ENCODE peak calls at places on chromosomes 6 and 20, in seven cellular contexts. J, K, M, X, R, Z and C are unnamed samples.

GRCh38 chr20:35059110-35059509 is 33.5 kb downstream of the TRPC4AP start:
- DNase-seq in J (no peak), K (no peak), M (no peak), X (no peak), R (no peak), Z (no peak), C (no peak)

GRCh38 chr6:21731411-21732031 is 138.0 kb downstream of the SOX4 start:
- DNase-seq in J (no peak), K (no peak), M (peak), X (peak), R (no peak), Z (no peak), C (peak)

GRCh38 chr6:126625019-126625418 is 285.1 kb downstream of the CENPW start:
- DNase-seq in J (peak), K (no peak), M (peak), X (peak), R (peak), Z (no peak), C (peak)

GRCh38 chr6:54718541-54719023 is 128.0 kb upstream of the FAM83B start:
- DNase-seq in J (no peak), K (no peak), M (no peak), X (no peak), R (no peak), Z (no peak), C (no peak)

GRCh38 chr6:116450185-116450710 is 10.9 kb upstream of the CALHM6 start:
- DNase-seq in J (no peak), K (no peak), M (no peak), X (no peak), R (no peak), Z (no peak), C (no peak)

GRCh38 chr20:51258582-51259175 is 235.8 kb upstream of the KCNG1 start:
- DNase-seq in J (peak), K (no peak), M (peak), X (peak), R (peak), Z (no peak), C (peak)

GRCh38 chr20:35792740-35793139 is 20.9 kb downstream of the PHF20 start:
- DNase-seq in J (no peak), K (no peak), M (no peak), X (no peak), R (no peak), Z (no peak), C (peak)

GRCh38 chr6:117951783-117952182 is 44.7 kb downstream of the SLC35F1 start:
- DNase-seq in J (peak), K (peak), M (no peak), X (peak), R (no peak), Z (peak), C (no peak)

GRCh38 chr20:15760217-15760567 is 813.1 kb downstream of the KIF16B start:
- DNase-seq in J (no peak), K (no peak), M (no peak), X (no peak), R (no peak), Z (no peak), C (no peak)

DNA sequence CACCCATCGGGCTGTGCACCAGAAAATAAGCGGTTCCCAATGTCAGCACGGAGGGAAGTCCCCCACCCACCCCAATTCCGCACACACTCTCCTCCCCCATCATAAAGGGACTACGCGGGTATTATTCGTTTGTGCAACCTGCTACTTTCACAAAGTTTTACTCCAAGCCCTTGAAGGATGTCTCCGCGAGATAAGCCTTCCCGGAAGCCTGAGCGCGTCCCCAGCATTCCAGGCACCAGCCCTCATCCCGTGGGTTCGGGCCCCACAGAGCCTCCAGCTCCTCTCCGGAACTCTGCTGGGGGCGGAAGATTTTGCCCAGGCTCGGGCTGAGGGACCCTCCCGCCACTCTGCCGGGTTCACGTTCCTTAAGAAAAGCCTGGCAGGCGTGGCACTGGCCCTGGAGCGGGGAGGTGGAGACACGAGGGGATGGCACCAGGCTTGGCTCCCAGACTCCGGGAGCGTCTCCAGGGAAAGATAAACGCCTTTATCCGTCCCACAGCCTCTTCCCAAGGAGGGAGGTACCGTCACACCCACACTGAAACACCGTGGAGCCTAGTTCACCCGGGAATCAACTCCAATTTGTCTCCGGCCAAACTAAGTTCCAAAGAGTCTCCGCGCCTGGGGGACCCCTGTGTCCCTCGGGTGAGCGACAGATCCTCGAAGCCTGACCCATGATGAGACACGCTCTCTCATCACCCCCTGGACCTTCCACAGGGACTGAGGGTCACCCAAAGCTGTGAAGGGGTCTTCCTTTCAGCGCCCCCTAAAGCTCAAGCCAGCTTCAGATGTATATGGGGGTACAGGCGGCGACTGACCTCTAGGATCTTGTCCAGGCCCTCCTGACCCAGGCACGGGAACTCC is 934 bp downstream of the KCNK5 start:
- DNase-seq in J (no peak), K (no peak), M (no peak), X (no peak), R (no peak), Z (no peak), C (peak)
- H3K9ac ChIP-seq in J (peak), K (peak), M (no peak), X (peak), R (peak), Z (peak), C (no peak)

GRCh38 chr6:156752666-156753301 is 24.4 kb upstream of the ARID1B start:
- DNase-seq in J (no peak), K (no peak), M (no peak), X (peak), R (no peak), Z (peak), C (no peak)

GRCh38 chr6:156747715-156748114 is 29.5 kb upstream of the ARID1B start:
- DNase-seq in J (no peak), K (no peak), M (no peak), X (no peak), R (no peak), Z (no peak), C (no peak)

GRCh38 chr6:156748504-156748903 is 28.7 kb upstream of the ARID1B start:
- DNase-seq in J (no peak), K (no peak), M (no peak), X (no peak), R (no peak), Z (no peak), C (no peak)
- H3K18ac ChIP-seq in J (no peak), K (no peak), M (no peak), X (no peak), R (no peak), Z (no peak), C (no peak)

DNA sequence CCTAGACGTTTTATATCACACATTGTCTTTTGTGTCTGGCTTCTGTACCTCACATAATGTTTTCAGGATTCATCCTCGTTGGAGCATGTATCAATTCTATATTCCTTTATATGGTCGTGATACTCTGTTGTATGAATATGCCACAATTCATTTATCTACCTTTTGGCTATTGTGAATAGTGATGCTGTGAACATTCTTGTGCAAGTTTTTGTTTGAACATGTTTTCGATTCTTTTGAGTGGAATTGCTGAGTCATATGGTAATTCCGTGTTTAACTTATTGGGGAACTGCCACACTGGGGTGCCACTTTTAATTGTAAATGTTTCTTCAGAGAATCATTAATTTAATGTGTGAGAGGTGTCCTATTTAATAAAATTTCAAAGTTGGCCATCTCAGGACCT is 101.2 kb downstream of the SLC35B3 start:
- DNase-seq in J (no peak), K (no peak), M (no peak), X (no peak), R (no peak), Z (no peak), C (no peak)
- H3K4ac ChIP-seq in J (no peak), K (no peak), M (no peak), X (no peak), R (no peak), Z (no peak), C (no peak)

DNA sequence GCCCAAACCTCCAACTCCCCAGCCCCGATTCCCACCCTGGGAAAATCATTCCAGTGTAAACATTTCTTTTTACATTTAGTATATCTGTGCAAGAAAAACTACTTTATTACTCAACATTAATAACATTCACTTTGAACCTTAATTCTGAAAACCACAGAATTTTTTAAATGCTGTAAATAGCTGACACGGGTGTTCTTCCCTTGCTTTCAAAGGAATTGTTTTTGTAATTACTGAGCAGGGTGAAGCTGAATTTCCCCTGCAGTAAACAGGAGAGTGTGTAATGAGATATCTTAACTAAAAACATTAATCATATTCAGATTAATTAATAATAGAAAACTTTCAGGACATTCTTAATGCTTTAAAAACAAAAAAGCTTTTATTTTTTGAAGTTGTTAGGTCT is 99.3 kb upstream of the CITED2 start:
- DNase-seq in J (no peak), K (no peak), M (no peak), X (no peak), R (no peak), Z (no peak), C (no peak)
- H3K9ac ChIP-seq in J (no peak), K (no peak), M (no peak), X (no peak), R (peak), Z (no peak), C (no peak)

GRCh38 chr6:67908377-67908776 is 726.7 kb upstream of the ADGRB3 start:
- DNase-seq in J (no peak), K (no peak), M (no peak), X (no peak), R (no peak), Z (no peak), C (no peak)

GRCh38 chr6:67914419-67914818 is 720.7 kb upstream of the ADGRB3 start:
- DNase-seq in J (no peak), K (no peak), M (no peak), X (no peak), R (no peak), Z (no peak), C (no peak)

GRCh38 chr6:67909354-67909753 is 725.7 kb upstream of the ADGRB3 start:
- DNase-seq in J (no peak), K (no peak), M (no peak), X (no peak), R (no peak), Z (no peak), C (no peak)
- H3K18ac ChIP-seq in J (no peak), K (no peak), M (no peak), X (no peak), R (no peak), Z (no peak), C (no peak)